ENCODE peak calls at places on chromosomes 3 and 15, in four cellular contexts. One of them, this sample, is unnamed.

GRCh38 chr3:194178693-194179092 is 42.7 kb downstream of the HES1 start:
- DNase-seq in uterus: no peak
- DNase-seq in body of pancreas: no peak
- DNase-seq in HCT116: no peak
- DNase-seq in this sample: no peak

GRCh38 chr15:48678851-48679250 is 33.3 kb upstream of the FBN1 start:
- DNase-seq in uterus: no peak
- DNase-seq in body of pancreas: no peak
- DNase-seq in HCT116: no peak
- DNase-seq in this sample: no peak

GRCh38 chr3:122055215-122055614 is at the start of gene CD86:
- DNase-seq in uterus: no peak
- DNase-seq in body of pancreas: peak; percentile 10
- DNase-seq in HCT116: no peak
- DNase-seq in this sample: no peak

GRCh38 chr15:93138681-93139080 is 49.7 kb upstream of the RGMA start:
- DNase-seq in uterus: no peak
- DNase-seq in body of pancreas: no peak
- DNase-seq in HCT116: no peak
- DNase-seq in this sample: no peak

GRCh38 chr15:92097473-92098178 is 244.1 kb downstream of the SLCO3A1 start:
- DNase-seq in uterus: no peak
- DNase-seq in body of pancreas: peak; percentile 53
- DNase-seq in HCT116: peak; percentile 16
- DNase-seq in this sample: no peak

GRCh38 chr3:109098245-109098644 is 19.7 kb downstream of the MORC1 start:
- DNase-seq in uterus: no peak
- DNase-seq in body of pancreas: peak; percentile 48
- DNase-seq in HCT116: peak; percentile 50
- DNase-seq in this sample: no peak

GRCh38 chr3:157131861-157132260 is 28.1 kb downstream of the CCNL1 start:
- DNase-seq in uterus: no peak
- DNase-seq in body of pancreas: no peak
- DNase-seq in HCT116: no peak
- DNase-seq in this sample: no peak

GRCh38 chr3:66486187-66486586 is 14.6 kb downstream of the LRIG1 start:
- DNase-seq in uterus: no peak
- DNase-seq in body of pancreas: no peak
- DNase-seq in HCT116: no peak
- DNase-seq in this sample: no peak

GRCh38 chr15:62719316-62719715 is 323.2 kb upstream of the TPM1 start:
- DNase-seq in uterus: no peak
- DNase-seq in body of pancreas: no peak
- DNase-seq in HCT116: no peak
- DNase-seq in this sample: no peak

GRCh38 chr3:27521179-27521871 is 37.1 kb upstream of the SLC4A7 start:
- DNase-seq in uterus: no peak
- DNase-seq in body of pancreas: no peak
- DNase-seq in HCT116: no peak
- DNase-seq in this sample: no peak

GRCh38 chr15:85527907-85528306 is 147.5 kb downstream of the AKAP13 start:
- DNase-seq in uterus: no peak
- DNase-seq in body of pancreas: no peak
- DNase-seq in HCT116: no peak
- DNase-seq in this sample: no peak

GRCh38 chr3:15097889-15098288 is 1.1 kb downstream of the RBSN start:
- DNase-seq in uterus: no peak
- DNase-seq in body of pancreas: no peak
- DNase-seq in HCT116: no peak
- DNase-seq in this sample: no peak

GRCh38 chr3:44992555-44993470 is 16.8 kb downstream of the EXOSC7 start:
- DNase-seq in uterus: no peak
- DNase-seq in body of pancreas: peak; percentile 16
- DNase-seq in HCT116: no peak
- DNase-seq in this sample: no peak

GRCh38 chr3:62260655-62261054 is 112.7 kb downstream of the FEZF2 start:
- DNase-seq in uterus: no peak
- DNase-seq in body of pancreas: no peak
- DNase-seq in HCT116: no peak
- DNase-seq in this sample: no peak

GRCh38 chr15:97126556-97127233 is 796.2 kb downstream of the NR2F2 start:
- DNase-seq in uterus: no peak
- DNase-seq in body of pancreas: no peak
- DNase-seq in HCT116: no peak
- DNase-seq in this sample: no peak

GRCh38 chr3:159208080-159208479 is 406.2 kb downstream of the MFSD1 start:
- DNase-seq in uterus: no peak
- DNase-seq in body of pancreas: no peak
- DNase-seq in HCT116: no peak
- DNase-seq in this sample: no peak

GRCh38 chr3:177210744-177211502 is 13.6 kb upstream of the TBL1XR1 start:
- DNase-seq in uterus: no peak
- DNase-seq in body of pancreas: no peak
- DNase-seq in HCT116: no peak
- DNase-seq in this sample: no peak

GRCh38 chr3:29614954-29615353 is 334.1 kb downstream of the RBMS3 start:
- DNase-seq in uterus: no peak
- DNase-seq in body of pancreas: no peak
- DNase-seq in HCT116: no peak
- DNase-seq in this sample: no peak

GRCh38 chr15:99114511-99115299 is 9.8 kb downstream of the SYNM start:
- DNase-seq in uterus: no peak
- DNase-seq in body of pancreas: no peak
- DNase-seq in HCT116: no peak
- DNase-seq in this sample: no peak

GRCh38 chr15:59371458-59372351 is 966 bp downstream of the MYO1E start:
- DNase-seq in uterus: peak; percentile 19
- DNase-seq in body of pancreas: peak; percentile 82
- DNase-seq in HCT116: no peak
- DNase-seq in this sample: peak; percentile 41

GRCh38 chr3:177441281-177441812 is 244.1 kb upstream of the TBL1XR1 start:
- DNase-seq in uterus: no peak
- DNase-seq in body of pancreas: no peak
- DNase-seq in HCT116: no peak
- DNase-seq in this sample: no peak

GRCh38 chr3:174425422-174425821 is 433.7 kb upstream of the NAALADL2 start:
- DNase-seq in uterus: no peak
- DNase-seq in body of pancreas: no peak
- DNase-seq in HCT116: no peak
- DNase-seq in this sample: no peak

GRCh38 chr3:174424656-174425055 is 434.5 kb upstream of the NAALADL2 start:
- DNase-seq in uterus: no peak
- DNase-seq in body of pancreas: no peak
- DNase-seq in HCT116: no peak
- DNase-seq in this sample: no peak

GRCh38 chr3:174419216-174419615 is 439.9 kb upstream of the NAALADL2 start:
- DNase-seq in uterus: no peak
- DNase-seq in body of pancreas: no peak
- DNase-seq in HCT116: no peak
- DNase-seq in this sample: no peak

DNA sequence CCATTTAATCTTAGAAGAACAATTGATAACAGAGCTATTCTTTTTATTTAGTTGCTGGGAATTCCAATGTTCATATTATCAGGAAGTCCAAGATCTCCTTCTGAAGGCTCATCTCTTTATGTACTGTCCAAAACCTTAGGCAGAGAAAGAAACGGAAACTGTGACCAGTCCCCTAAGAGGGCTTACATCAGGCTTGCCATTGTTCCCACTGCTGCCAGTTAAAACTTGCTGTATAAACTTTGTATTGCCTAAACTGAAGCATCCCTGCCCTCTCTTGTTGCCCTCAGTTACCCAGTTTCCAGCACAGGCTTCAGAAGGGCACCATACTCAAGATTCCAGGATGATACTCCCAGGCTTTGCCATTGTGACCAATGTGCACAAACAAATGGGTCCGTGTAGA is 435.2 kb upstream of the NAALADL2 start:
- DNase-seq in uterus: no peak
- DNase-seq in body of pancreas: no peak
- DNase-seq in HCT116: no peak
- DNase-seq in this sample: no peak
- TF ChIP-seq POLR2A in uterus: no peak
- TF ChIP-seq POLR2A in body of pancreas: no peak
- TF ChIP-seq POLR2A in HCT116: no peak
- TF ChIP-seq POLR2A in this sample: no peak

DNA sequence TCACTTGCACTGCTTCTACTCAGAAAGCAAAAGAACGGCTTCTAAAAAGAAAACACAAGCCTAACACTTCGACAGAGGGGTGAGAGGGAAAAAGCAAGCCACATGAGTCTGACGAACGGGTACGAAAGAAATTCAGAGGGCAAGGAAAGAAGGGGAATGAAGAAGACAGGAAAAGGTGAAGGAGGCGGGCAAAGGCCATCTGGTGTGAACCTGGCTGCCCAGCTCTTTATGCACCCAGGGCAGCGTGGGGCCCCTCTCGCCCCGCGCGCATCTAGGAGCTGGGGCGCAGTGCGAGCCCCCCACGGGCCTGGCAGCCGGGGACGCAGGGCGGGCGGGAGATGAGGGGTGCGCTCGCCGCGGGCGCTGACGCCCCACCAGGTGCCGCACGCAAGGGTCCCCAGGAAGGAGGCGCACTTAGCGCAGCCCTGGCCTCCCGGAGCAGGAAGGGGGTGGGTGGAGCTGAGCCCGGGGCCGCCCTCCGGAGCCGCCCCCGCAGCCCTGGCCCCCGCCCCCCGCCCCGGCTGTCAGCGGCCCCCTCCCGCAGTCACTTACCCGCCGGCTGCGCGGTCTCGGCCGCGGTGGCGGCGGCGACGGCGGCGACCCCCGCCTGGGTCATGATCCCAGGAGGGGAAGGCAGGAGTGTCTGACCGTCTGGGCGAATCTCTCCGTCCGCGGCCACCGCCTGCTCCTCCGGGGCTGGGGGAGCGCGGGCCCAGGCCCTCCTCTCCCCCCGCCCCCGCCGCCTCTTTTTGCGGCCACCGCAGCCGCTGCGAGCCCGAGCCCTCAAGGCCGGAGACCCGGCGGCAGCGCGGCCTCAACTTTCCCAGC is at the start of gene USF3:
- DNase-seq in uterus: peak; percentile 67
- DNase-seq in body of pancreas: peak; percentile 84
- DNase-seq in HCT116: peak; percentile 23
- DNase-seq in this sample: peak; percentile 73
- TF ChIP-seq POLR2A in uterus: peak; percentile 59
- TF ChIP-seq POLR2A in body of pancreas: peak; percentile 74
- TF ChIP-seq POLR2A in HCT116: no peak
- TF ChIP-seq POLR2A in this sample: peak; percentile 13

GRCh38 chr3:11807651-11808050 is 39.0 kb downstream of the TAMM41 start:
- DNase-seq in uterus: no peak
- DNase-seq in body of pancreas: no peak
- DNase-seq in HCT116: no peak
- DNase-seq in this sample: no peak
- TF ChIP-seq POLR2A in uterus: no peak
- TF ChIP-seq POLR2A in body of pancreas: no peak
- TF ChIP-seq POLR2A in HCT116: no peak
- TF ChIP-seq POLR2A in this sample: no peak

GRCh38 chr15:56243117-56243773 is 434 bp downstream of the RFX7 start:
- DNase-seq in uterus: peak; percentile 43
- DNase-seq in body of pancreas: peak; percentile 44
- DNase-seq in HCT116: no peak
- DNase-seq in this sample: peak; percentile 29

GRCh38 chr15:56244237-56244810 is 645 bp upstream of the RFX7 start:
- DNase-seq in uterus: peak; percentile 42
- DNase-seq in body of pancreas: peak; percentile 38
- DNase-seq in HCT116: no peak
- DNase-seq in this sample: peak; percentile 26

GRCh38 chr15:56244811-56245576 is 1.3 kb upstream of the RFX7 start:
- DNase-seq in uterus: peak; percentile 22
- DNase-seq in body of pancreas: peak; percentile 71
- DNase-seq in HCT116: no peak
- DNase-seq in this sample: peak; percentile 44

GRCh38 chr15:56242576-56243116 is 1.0 kb downstream of the RFX7 start:
- DNase-seq in uterus: no peak
- DNase-seq in body of pancreas: no peak
- DNase-seq in HCT116: no peak
- DNase-seq in this sample: no peak

DNA sequence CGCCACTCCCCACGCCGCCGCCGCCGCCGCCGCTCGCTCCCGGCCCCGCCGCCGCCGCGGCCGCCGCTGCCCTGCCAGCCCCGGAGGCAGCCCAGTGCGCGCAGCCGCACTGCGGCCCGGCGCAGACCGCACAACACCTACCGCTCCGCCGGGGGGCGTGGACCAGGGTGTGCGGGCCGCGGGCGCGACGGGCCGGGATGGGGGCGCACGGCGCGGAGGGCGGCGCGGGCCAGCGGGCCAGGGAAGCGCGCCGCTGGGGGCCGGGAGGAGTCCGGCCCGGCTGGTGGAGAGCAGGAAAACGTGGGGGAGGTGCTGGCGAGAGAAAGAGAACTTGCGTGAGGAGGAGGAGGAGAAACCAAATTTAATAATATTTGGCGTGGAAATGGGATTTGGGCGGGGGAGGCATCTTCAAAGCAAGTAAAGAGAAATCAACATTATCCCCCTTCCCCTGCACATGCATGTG is at the start of gene RFX7:
- DNase-seq in uterus: peak; percentile 62
- DNase-seq in body of pancreas: peak; percentile 90
- DNase-seq in HCT116: no peak
- DNase-seq in this sample: peak; percentile 86
- TF ChIP-seq POLR2A in uterus: peak; percentile 39
- TF ChIP-seq POLR2A in body of pancreas: no peak
- TF ChIP-seq POLR2A in HCT116: peak; percentile 18
- TF ChIP-seq POLR2A in this sample: no peak

GRCh38 chr3:42979044-42979962 is at the start of gene GASK1A:
- DNase-seq in uterus: peak; percentile 70
- DNase-seq in body of pancreas: peak; percentile 66
- DNase-seq in HCT116: no peak
- DNase-seq in this sample: peak; percentile 71
- TF ChIP-seq POLR2A in uterus: peak; percentile 50
- TF ChIP-seq POLR2A in body of pancreas: peak; percentile 24
- TF ChIP-seq POLR2A in HCT116: no peak
- TF ChIP-seq POLR2A in this sample: no peak

GRCh38 chr3:102037209-102037608 is 187.9 kb downstream of the NFKBIZ start:
- DNase-seq in uterus: no peak
- DNase-seq in body of pancreas: no peak
- DNase-seq in HCT116: no peak
- DNase-seq in this sample: no peak

GRCh38 chr3:102037791-102038190 is 188.5 kb downstream of the NFKBIZ start:
- DNase-seq in uterus: no peak
- DNase-seq in body of pancreas: no peak
- DNase-seq in HCT116: no peak
- DNase-seq in this sample: no peak

GRCh38 chr3:102035118-102035517 is 185.8 kb downstream of the NFKBIZ start:
- DNase-seq in uterus: no peak
- DNase-seq in body of pancreas: no peak
- DNase-seq in HCT116: no peak
- DNase-seq in this sample: no peak

GRCh38 chr3:102036015-102036414 is 186.7 kb downstream of the NFKBIZ start:
- DNase-seq in uterus: no peak
- DNase-seq in body of pancreas: no peak
- DNase-seq in HCT116: no peak
- DNase-seq in this sample: no peak

GRCh38 chr3:102036472-102036871 is 187.2 kb downstream of the NFKBIZ start:
- DNase-seq in uterus: no peak
- DNase-seq in body of pancreas: no peak
- DNase-seq in HCT116: no peak
- DNase-seq in this sample: no peak
- TF ChIP-seq POLR2A in uterus: no peak
- TF ChIP-seq POLR2A in body of pancreas: no peak
- TF ChIP-seq POLR2A in HCT116: no peak
- TF ChIP-seq POLR2A in this sample: no peak

GRCh38 chr3:143511174-143511879 is 336.9 kb downstream of the SLC9A9 start:
- DNase-seq in uterus: no peak
- DNase-seq in body of pancreas: no peak
- DNase-seq in HCT116: no peak
- DNase-seq in this sample: no peak
- TF ChIP-seq POLR2A in uterus: no peak
- TF ChIP-seq POLR2A in body of pancreas: no peak
- TF ChIP-seq POLR2A in HCT116: no peak
- TF ChIP-seq POLR2A in this sample: no peak

This sample was measured in ovary.